ENCODE peak calls at places on chromosomes 2 and 18, in four cellular contexts. T is GM12878, R is K562, A is HepG2. G is an unnamed sample.

GRCh38 chr2:199485732-199486335 is 28.1 kb upstream of the SATB2 start:
- DNase-seq in T (no peak), A (peak; percentile 64), R (peak; percentile 61), G (peak; percentile 43)

GRCh38 chr18:48735070-48735676 is 196.3 kb downstream of the CTIF start:
- DNase-seq in A (no peak), T (no peak), R (no peak), G (peak; percentile 61)

GRCh38 chr18:48736861-48737260 is 198.0 kb downstream of the CTIF start:
- DNase-seq in R (no peak), A (no peak), T (no peak), G (no peak)

GRCh38 chr2:2026252-2026831 is 282.0 kb upstream of the PXDN start:
- DNase-seq in A (peak; percentile 12), T (no peak), R (no peak), G (no peak)

GRCh38 chr18:10771053-10771709 is 245.4 kb downstream of the NAPG start:
- DNase-seq in A (no peak), T (peak; percentile 17), R (no peak), G (no peak)

GRCh38 chr2:143254108-143254507 is 124.9 kb downstream of the ARHGAP15 start:
- DNase-seq in A (no peak), R (no peak), T (no peak), G (no peak)

GRCh38 chr2:184040230-184040629 is 558.1 kb upstream of the ZNF804A start:
- DNase-seq in A (no peak), T (no peak), R (no peak), G (no peak)

GRCh38 chr18:64331419-64331818 is 182.5 kb upstream of the LINC00305 start:
- DNase-seq in A (no peak), T (no peak), R (no peak), G (no peak)

GRCh38 chr2:105375001-105375561 is 23.8 kb downstream of the FHL2 start:
- DNase-seq in T (no peak), A (no peak), R (no peak), G (peak; percentile 46)

GRCh38 chr2:233129351-233129978 is 69.3 kb downstream of the INPP5D start:
- DNase-seq in T (no peak), R (no peak), A (no peak), G (peak; percentile 32)

GRCh38 chr18:78512080-78512601 is 467.5 kb upstream of the SALL3 start:
- DNase-seq in R (no peak), A (no peak), T (no peak), G (no peak)

DNA sequence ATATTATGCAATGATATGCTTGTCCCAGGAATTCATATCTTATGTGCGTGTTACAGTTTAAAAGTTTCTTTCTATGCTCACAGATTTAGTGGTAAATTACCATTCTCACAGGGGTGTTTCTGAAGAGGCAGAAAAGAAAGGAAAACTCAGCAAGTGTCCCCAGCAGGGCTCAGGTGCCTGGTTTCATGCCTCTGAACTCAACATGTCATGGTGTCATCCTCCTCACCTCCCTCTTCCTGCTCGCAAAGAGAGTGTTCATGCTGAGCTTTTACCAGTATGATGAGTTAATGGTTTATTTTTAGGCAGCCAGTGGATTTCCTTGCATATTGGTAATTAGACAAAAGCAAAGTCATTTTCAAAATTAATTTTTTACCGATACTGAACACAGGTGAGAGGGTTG is 492.9 kb upstream of the ZEB2 start:
- DNase-seq in R (no peak), T (no peak), A (no peak), G (no peak)
- H3K4me1 ChIP-seq in R (no peaks in the 10 kb centered on the region), T (no peaks in the 10 kb centered on the region), A (no peaks in the 10 kb centered on the region), G (peaks cover 52% of the 10 kb centered on the region)

DNA sequence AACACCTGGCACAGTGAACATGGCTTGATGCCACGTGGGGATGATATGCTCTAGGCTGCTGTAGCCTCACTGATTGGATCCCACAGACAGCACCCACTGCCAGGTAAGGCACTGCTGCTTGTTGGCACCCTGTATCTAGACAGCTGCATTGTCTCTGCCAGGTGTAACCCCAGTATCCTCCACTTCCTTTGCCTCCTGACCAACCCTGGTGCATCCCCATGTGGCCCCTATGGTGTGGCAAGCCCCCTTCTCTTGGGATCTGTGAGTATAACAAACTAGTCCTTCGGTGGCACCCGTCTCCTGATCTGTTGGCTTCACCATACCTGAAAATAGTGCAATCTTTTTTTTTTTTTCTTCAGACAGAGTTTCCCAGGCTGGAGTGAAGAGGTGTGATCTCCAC is 11.1 kb downstream of the TEX51 start:
- DNase-seq in T (no peak), A (no peak), R (no peak), G (no peak)
- TF ChIP-seq MYC in T (no peak), A (no peak), R (no peak), G (no peak)

GRCh38 chr2:54675738-54676137 is 47.7 kb upstream of the EML6 start:
- DNase-seq in R (no peak), A (no peak), T (no peak), G (peak; percentile 21)

GRCh38 chr2:54671875-54672586 is 51.4 kb upstream of the EML6 start:
- DNase-seq in A (peak; percentile 70), R (no peak), T (no peak), G (no peak)

GRCh38 chr2:54675281-54675680 is 48.2 kb upstream of the EML6 start:
- DNase-seq in A (no peak), T (no peak), R (no peak), G (no peak)

GRCh38 chr2:54672587-54673456 is 50.6 kb upstream of the EML6 start:
- DNase-seq in R (no peak), T (peak; percentile 68), A (no peak), G (peak; percentile 21)

DNA sequence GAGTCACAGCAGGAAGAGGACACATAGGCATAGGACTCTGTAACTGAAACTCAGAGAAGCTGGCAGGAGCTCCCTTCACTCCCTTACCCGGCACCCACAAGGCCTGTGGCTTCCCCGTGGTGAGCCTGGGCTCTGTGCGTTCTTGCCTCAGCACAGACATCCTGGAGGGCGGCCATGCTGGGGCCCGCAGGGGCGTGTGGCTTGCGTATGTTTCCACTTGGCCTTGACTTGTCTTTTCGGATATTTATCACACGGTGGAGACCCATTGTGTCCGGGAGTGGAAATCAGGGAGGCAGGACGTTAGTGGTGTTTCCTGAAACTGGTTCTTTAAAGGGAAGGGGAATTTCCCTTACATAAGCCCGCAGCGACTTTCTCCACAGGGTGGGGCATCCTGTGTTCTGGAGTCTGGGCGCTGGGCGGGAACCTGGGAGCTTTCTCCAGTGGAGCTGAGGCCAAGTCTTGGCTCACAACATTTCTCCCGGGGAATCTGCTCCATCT is 49.9 kb upstream of the EML6 start:
- DNase-seq in R (no peak), A (no peak), T (no peak), G (peak; percentile 97)
- H3K9ac ChIP-seq in R (peak overlapping the region; percentile 18), A (no peak overlapping the region), T (peak overlapping the region; percentile 24), G (peak overlapping the region; percentile 65)

GRCh38 chr2:217713395-217714267 is 289.2 kb downstream of the TNS1 start:
- DNase-seq in T (no peak), R (peak; percentile 63), A (peak; percentile 55), G (peak; percentile 55)

GRCh38 chr2:217710218-217710565 is 292.6 kb downstream of the TNS1 start:
- DNase-seq in R (no peak), A (no peak), T (no peak), G (no peak)

GRCh38 chr2:217714268-217714643 is 288.5 kb downstream of the TNS1 start:
- DNase-seq in A (peak; percentile 32), R (no peak), T (no peak), G (peak; percentile 11)

GRCh38 chr2:217711236-217711635 is 291.6 kb downstream of the TNS1 start:
- DNase-seq in A (no peak), T (no peak), R (no peak), G (no peak)

GRCh38 chr2:217712431-217712830 is 290.4 kb downstream of the TNS1 start:
- DNase-seq in T (no peak), A (no peak), R (no peak), G (no peak)
- H3K4me1 ChIP-seq in T (no peaks in the 10 kb centered on the region), A (no peaks in the 10 kb centered on the region), R (peaks cover 3% of the 10 kb centered on the region), G (no peaks in the 10 kb centered on the region)

G was measured in endothelial cell of umbilical vein.